ENCODE peak calls at places on chromosomes 11 and 22, in ten cellular contexts. One of them, this sample, is unnamed.

GRCh38 chr11:69515271-69516245 is 34.1 kb downstream of the LINC01488 start:
- DNase-seq in activated CD4-positive, alpha-beta T cell treated with anti-CD3 and anti-CD28 coated beads for 24 hours: no peak
- DNase-seq in central memory CD4-positive, alpha-beta T cell: no peak
- DNase-seq in HFF-Myc: no peak
- DNase-seq in left ventricle myocardium inferior: no peak
- DNase-seq in GM23248: no peak
- DNase-seq in nephron progenitor cell: no peak
- DNase-seq in T follicular helper cell: no peak
- DNase-seq in T-helper 2 cell: no peak
- DNase-seq in SHP77 treated with DMSO at 0.1 percent for 48 hours: no peak
- DNase-seq in this sample: no peak

GRCh38 chr11:70782401-70782913 is 384.1 kb downstream of the CTTN start:
- DNase-seq in activated CD4-positive, alpha-beta T cell treated with anti-CD3 and anti-CD28 coated beads for 24 hours: no peak
- DNase-seq in central memory CD4-positive, alpha-beta T cell: no peak
- DNase-seq in HFF-Myc: no peak
- DNase-seq in left ventricle myocardium inferior: no peak
- DNase-seq in GM23248: no peak
- DNase-seq in nephron progenitor cell: no peak
- DNase-seq in T follicular helper cell: no peak
- DNase-seq in T-helper 2 cell: no peak
- DNase-seq in SHP77 treated with DMSO at 0.1 percent for 48 hours: no peak
- DNase-seq in this sample: no peak

GRCh38 chr11:10287140-10287539 is 6.9 kb downstream of the SBF2 start:
- DNase-seq in activated CD4-positive, alpha-beta T cell treated with anti-CD3 and anti-CD28 coated beads for 24 hours: no peak
- DNase-seq in central memory CD4-positive, alpha-beta T cell: no peak
- DNase-seq in HFF-Myc: no peak
- DNase-seq in left ventricle myocardium inferior: no peak
- DNase-seq in GM23248: no peak
- DNase-seq in nephron progenitor cell: no peak
- DNase-seq in T follicular helper cell: no peak
- DNase-seq in T-helper 2 cell: no peak
- DNase-seq in SHP77 treated with DMSO at 0.1 percent for 48 hours: no peak
- DNase-seq in this sample: peak; percentile 26

GRCh38 chr11:61904539-61905048 is 12.8 kb downstream of the RAB3IL1 start:
- DNase-seq in activated CD4-positive, alpha-beta T cell treated with anti-CD3 and anti-CD28 coated beads for 24 hours: no peak
- DNase-seq in central memory CD4-positive, alpha-beta T cell: no peak
- DNase-seq in HFF-Myc: no peak
- DNase-seq in left ventricle myocardium inferior: no peak
- DNase-seq in GM23248: no peak
- DNase-seq in nephron progenitor cell: peak; percentile 82
- DNase-seq in T follicular helper cell: no peak
- DNase-seq in T-helper 2 cell: no peak
- DNase-seq in SHP77 treated with DMSO at 0.1 percent for 48 hours: no peak
- DNase-seq in this sample: no peak

GRCh38 chr11:47589103-47589502 is 2.6 kb downstream of the FAM180B start:
- DNase-seq in activated CD4-positive, alpha-beta T cell treated with anti-CD3 and anti-CD28 coated beads for 24 hours: no peak
- DNase-seq in central memory CD4-positive, alpha-beta T cell: no peak
- DNase-seq in HFF-Myc: no peak
- DNase-seq in left ventricle myocardium inferior: no peak
- DNase-seq in GM23248: no peak
- DNase-seq in nephron progenitor cell: no peak
- DNase-seq in T follicular helper cell: no peak
- DNase-seq in T-helper 2 cell: no peak
- DNase-seq in SHP77 treated with DMSO at 0.1 percent for 48 hours: no peak
- DNase-seq in this sample: no peak

GRCh38 chr11:19083166-19083565 is 22.6 kb upstream of the MRGPRX2 start:
- DNase-seq in activated CD4-positive, alpha-beta T cell treated with anti-CD3 and anti-CD28 coated beads for 24 hours: no peak
- DNase-seq in central memory CD4-positive, alpha-beta T cell: no peak
- DNase-seq in HFF-Myc: no peak
- DNase-seq in left ventricle myocardium inferior: no peak
- DNase-seq in GM23248: no peak
- DNase-seq in nephron progenitor cell: no peak
- DNase-seq in T follicular helper cell: no peak
- DNase-seq in T-helper 2 cell: no peak
- DNase-seq in SHP77 treated with DMSO at 0.1 percent for 48 hours: no peak
- DNase-seq in this sample: no peak

GRCh38 chr11:7749456-7749855 is 43.2 kb upstream of the OVCH2 start:
- DNase-seq in activated CD4-positive, alpha-beta T cell treated with anti-CD3 and anti-CD28 coated beads for 24 hours: no peak
- DNase-seq in central memory CD4-positive, alpha-beta T cell: no peak
- DNase-seq in HFF-Myc: no peak
- DNase-seq in left ventricle myocardium inferior: no peak
- DNase-seq in GM23248: no peak
- DNase-seq in nephron progenitor cell: no peak
- DNase-seq in T follicular helper cell: no peak
- DNase-seq in T-helper 2 cell: no peak
- DNase-seq in SHP77 treated with DMSO at 0.1 percent for 48 hours: no peak
- DNase-seq in this sample: no peak

GRCh38 chr11:111530091-111530490 is 10.4 kb upstream of the LAYN start:
- DNase-seq in activated CD4-positive, alpha-beta T cell treated with anti-CD3 and anti-CD28 coated beads for 24 hours: no peak
- DNase-seq in central memory CD4-positive, alpha-beta T cell: no peak
- DNase-seq in HFF-Myc: no peak
- DNase-seq in left ventricle myocardium inferior: no peak
- DNase-seq in GM23248: no peak
- DNase-seq in nephron progenitor cell: no peak
- DNase-seq in T follicular helper cell: no peak
- DNase-seq in T-helper 2 cell: no peak
- DNase-seq in SHP77 treated with DMSO at 0.1 percent for 48 hours: no peak
- DNase-seq in this sample: no peak

GRCh38 chr22:36246718-36247117 is 6.2 kb upstream of the APOL1 start:
- DNase-seq in activated CD4-positive, alpha-beta T cell treated with anti-CD3 and anti-CD28 coated beads for 24 hours: no peak
- DNase-seq in central memory CD4-positive, alpha-beta T cell: no peak
- DNase-seq in HFF-Myc: no peak
- DNase-seq in left ventricle myocardium inferior: no peak
- DNase-seq in GM23248: no peak
- DNase-seq in nephron progenitor cell: no peak
- DNase-seq in T follicular helper cell: no peak
- DNase-seq in T-helper 2 cell: no peak
- DNase-seq in SHP77 treated with DMSO at 0.1 percent for 48 hours: no peak
- DNase-seq in this sample: no peak

GRCh38 chr22:40524392-40525249 is 111.9 kb downstream of the MRTFA start:
- DNase-seq in activated CD4-positive, alpha-beta T cell treated with anti-CD3 and anti-CD28 coated beads for 24 hours: no peak
- DNase-seq in central memory CD4-positive, alpha-beta T cell: no peak
- DNase-seq in HFF-Myc: no peak
- DNase-seq in left ventricle myocardium inferior: no peak
- DNase-seq in GM23248: peak; percentile 42
- DNase-seq in nephron progenitor cell: no peak
- DNase-seq in T follicular helper cell: no peak
- DNase-seq in T-helper 2 cell: no peak
- DNase-seq in SHP77 treated with DMSO at 0.1 percent for 48 hours: no peak
- DNase-seq in this sample: peak; percentile 54

GRCh38 chr11:30351061-30351460 is 28.2 kb downstream of the ARL14EP start:
- DNase-seq in activated CD4-positive, alpha-beta T cell treated with anti-CD3 and anti-CD28 coated beads for 24 hours: no peak
- DNase-seq in central memory CD4-positive, alpha-beta T cell: no peak
- DNase-seq in HFF-Myc: no peak
- DNase-seq in left ventricle myocardium inferior: no peak
- DNase-seq in GM23248: no peak
- DNase-seq in nephron progenitor cell: no peak
- DNase-seq in T follicular helper cell: no peak
- DNase-seq in T-helper 2 cell: no peak
- DNase-seq in SHP77 treated with DMSO at 0.1 percent for 48 hours: no peak
- DNase-seq in this sample: no peak

GRCh38 chr22:22593964-22594656 is 35.0 kb upstream of the PRAME start:
- DNase-seq in activated CD4-positive, alpha-beta T cell treated with anti-CD3 and anti-CD28 coated beads for 24 hours: peak; percentile 37
- DNase-seq in central memory CD4-positive, alpha-beta T cell: peak; percentile 30
- DNase-seq in HFF-Myc: no peak
- DNase-seq in left ventricle myocardium inferior: no peak
- DNase-seq in GM23248: peak; percentile 58
- DNase-seq in nephron progenitor cell: peak; percentile 72
- DNase-seq in T follicular helper cell: peak; percentile 40
- DNase-seq in T-helper 2 cell: no peak
- DNase-seq in SHP77 treated with DMSO at 0.1 percent for 48 hours: peak; percentile 3
- DNase-seq in this sample: peak; percentile 53

GRCh38 chr11:57180141-57180561 is 1.6 kb upstream of the LRRC55 start:
- DNase-seq in activated CD4-positive, alpha-beta T cell treated with anti-CD3 and anti-CD28 coated beads for 24 hours: no peak
- DNase-seq in central memory CD4-positive, alpha-beta T cell: no peak
- DNase-seq in HFF-Myc: no peak
- DNase-seq in left ventricle myocardium inferior: no peak
- DNase-seq in GM23248: no peak
- DNase-seq in nephron progenitor cell: peak; percentile 70
- DNase-seq in T follicular helper cell: no peak
- DNase-seq in T-helper 2 cell: no peak
- DNase-seq in SHP77 treated with DMSO at 0.1 percent for 48 hours: no peak
- DNase-seq in this sample: no peak

GRCh38 chr11:79794484-79795393 is 353.9 kb upstream of the TENM4 start:
- DNase-seq in activated CD4-positive, alpha-beta T cell treated with anti-CD3 and anti-CD28 coated beads for 24 hours: no peak
- DNase-seq in central memory CD4-positive, alpha-beta T cell: no peak
- DNase-seq in HFF-Myc: no peak
- DNase-seq in left ventricle myocardium inferior: no peak
- DNase-seq in GM23248: no peak
- DNase-seq in nephron progenitor cell: no peak
- DNase-seq in T follicular helper cell: no peak
- DNase-seq in T-helper 2 cell: no peak
- DNase-seq in SHP77 treated with DMSO at 0.1 percent for 48 hours: no peak
- DNase-seq in this sample: no peak

GRCh38 chr11:131137046-131137445 is 220.8 kb upstream of the SNX19 start:
- DNase-seq in activated CD4-positive, alpha-beta T cell treated with anti-CD3 and anti-CD28 coated beads for 24 hours: no peak
- DNase-seq in central memory CD4-positive, alpha-beta T cell: no peak
- DNase-seq in HFF-Myc: no peak
- DNase-seq in left ventricle myocardium inferior: no peak
- DNase-seq in GM23248: no peak
- DNase-seq in nephron progenitor cell: no peak
- DNase-seq in T follicular helper cell: no peak
- DNase-seq in T-helper 2 cell: no peak
- DNase-seq in SHP77 treated with DMSO at 0.1 percent for 48 hours: no peak
- DNase-seq in this sample: peak; percentile 58

GRCh38 chr11:130834886-130835285 is 81.4 kb downstream of the SNX19 start:
- DNase-seq in activated CD4-positive, alpha-beta T cell treated with anti-CD3 and anti-CD28 coated beads for 24 hours: no peak
- DNase-seq in central memory CD4-positive, alpha-beta T cell: no peak
- DNase-seq in HFF-Myc: no peak
- DNase-seq in left ventricle myocardium inferior: no peak
- DNase-seq in GM23248: no peak
- DNase-seq in nephron progenitor cell: no peak
- DNase-seq in T follicular helper cell: no peak
- DNase-seq in T-helper 2 cell: no peak
- DNase-seq in SHP77 treated with DMSO at 0.1 percent for 48 hours: no peak
- DNase-seq in this sample: no peak

GRCh38 chr22:32717337-32718240 is 83.9 kb upstream of the TIMP3 start:
- DNase-seq in activated CD4-positive, alpha-beta T cell treated with anti-CD3 and anti-CD28 coated beads for 24 hours: no peak
- DNase-seq in central memory CD4-positive, alpha-beta T cell: no peak
- DNase-seq in HFF-Myc: no peak
- DNase-seq in left ventricle myocardium inferior: peak; percentile 33
- DNase-seq in GM23248: no peak
- DNase-seq in nephron progenitor cell: no peak
- DNase-seq in T follicular helper cell: no peak
- DNase-seq in T-helper 2 cell: no peak
- DNase-seq in SHP77 treated with DMSO at 0.1 percent for 48 hours: no peak
- DNase-seq in this sample: peak; percentile 84

GRCh38 chr11:106939157-106939556 is 79.1 kb downstream of the GUCY1A2 start:
- DNase-seq in activated CD4-positive, alpha-beta T cell treated with anti-CD3 and anti-CD28 coated beads for 24 hours: no peak
- DNase-seq in central memory CD4-positive, alpha-beta T cell: no peak
- DNase-seq in HFF-Myc: no peak
- DNase-seq in left ventricle myocardium inferior: no peak
- DNase-seq in GM23248: no peak
- DNase-seq in nephron progenitor cell: no peak
- DNase-seq in T follicular helper cell: no peak
- DNase-seq in T-helper 2 cell: no peak
- DNase-seq in SHP77 treated with DMSO at 0.1 percent for 48 hours: no peak
- DNase-seq in this sample: no peak

GRCh38 chr11:117483372-117483771 is 155.7 kb downstream of the CEP164 start:
- DNase-seq in activated CD4-positive, alpha-beta T cell treated with anti-CD3 and anti-CD28 coated beads for 24 hours: no peak
- DNase-seq in central memory CD4-positive, alpha-beta T cell: no peak
- DNase-seq in HFF-Myc: no peak
- DNase-seq in left ventricle myocardium inferior: no peak
- DNase-seq in GM23248: no peak
- DNase-seq in nephron progenitor cell: no peak
- DNase-seq in T follicular helper cell: no peak
- DNase-seq in T-helper 2 cell: no peak
- DNase-seq in SHP77 treated with DMSO at 0.1 percent for 48 hours: no peak
- DNase-seq in this sample: no peak